ENCODE peak calls at places on chromosomes 6 and 20, in five cellular contexts. One of them, this sample, is unnamed.
A peak's percentile ranks its signal among the peaks of the same experiment; 100 is the strongest.

GRCh38 chr6:32637883-32638282 is 677 bp downstream of the HLA-DQA1 start:
- DNase-seq in mammary epithelial cell: no peak
- DNase-seq in astrocyte of the cerebellum: no peak
- DNase-seq in epithelial cell of proximal tubule: no peak
- DNase-seq in astrocyte of the spinal cord: no peak
- DNase-seq in this sample: no peak

GRCh38 chr6:121668259-121668658 is 232.8 kb downstream of the GJA1 start:
- DNase-seq in mammary epithelial cell: no peak
- DNase-seq in astrocyte of the cerebellum: no peak
- DNase-seq in epithelial cell of proximal tubule: no peak
- DNase-seq in astrocyte of the spinal cord: no peak
- DNase-seq in this sample: no peak

GRCh38 chr20:50292324-50293243 is 102.0 kb downstream of the CEBPB start:
- DNase-seq in mammary epithelial cell: peak; percentile 51
- DNase-seq in astrocyte of the cerebellum: peak; percentile 84
- DNase-seq in epithelial cell of proximal tubule: peak; percentile 66
- DNase-seq in astrocyte of the spinal cord: peak; percentile 96
- DNase-seq in this sample: peak; percentile 93

GRCh38 chr20:1489764-1490436 is 1.3 kb downstream of the SIRPB2 start:
- DNase-seq in mammary epithelial cell: peak; percentile 88
- DNase-seq in astrocyte of the cerebellum: no peak
- DNase-seq in epithelial cell of proximal tubule: no peak
- DNase-seq in astrocyte of the spinal cord: no peak
- DNase-seq in this sample: no peak

GRCh38 chr20:37903317-37904007 is 535 bp downstream of the VSTM2L start:
- DNase-seq in mammary epithelial cell: no peak
- DNase-seq in astrocyte of the cerebellum: no peak
- DNase-seq in epithelial cell of proximal tubule: no peak
- DNase-seq in astrocyte of the spinal cord: no peak
- DNase-seq in this sample: no peak

GRCh38 chr6:4805553-4806307 is 29.5 kb downstream of the CDYL start:
- DNase-seq in mammary epithelial cell: peak; percentile 40
- DNase-seq in astrocyte of the cerebellum: no peak
- DNase-seq in epithelial cell of proximal tubule: no peak
- DNase-seq in astrocyte of the spinal cord: peak; percentile 39
- DNase-seq in this sample: no peak

GRCh38 chr6:168212322-168212721 is 107.3 kb downstream of the DACT2 start:
- DNase-seq in mammary epithelial cell: no peak
- DNase-seq in astrocyte of the cerebellum: no peak
- DNase-seq in epithelial cell of proximal tubule: no peak
- DNase-seq in astrocyte of the spinal cord: no peak
- DNase-seq in this sample: no peak

GRCh38 chr6:27280064-27280539 is 32.0 kb downstream of the POM121L2 start:
- DNase-seq in mammary epithelial cell: peak; percentile 63
- DNase-seq in astrocyte of the cerebellum: no peak
- DNase-seq in epithelial cell of proximal tubule: no peak
- DNase-seq in astrocyte of the spinal cord: peak; percentile 56
- DNase-seq in this sample: no peak

GRCh38 chr6:24054388-24054787 is 71.6 kb upstream of the NRSN1 start:
- DNase-seq in mammary epithelial cell: no peak
- DNase-seq in astrocyte of the cerebellum: no peak
- DNase-seq in epithelial cell of proximal tubule: no peak
- DNase-seq in astrocyte of the spinal cord: no peak
- DNase-seq in this sample: no peak

GRCh38 chr6:147567141-147567805 is 58.8 kb downstream of the SAMD5 start:
- DNase-seq in mammary epithelial cell: no peak
- DNase-seq in astrocyte of the cerebellum: no peak
- DNase-seq in epithelial cell of proximal tubule: no peak
- DNase-seq in astrocyte of the spinal cord: no peak
- DNase-seq in this sample: no peak

GRCh38 chr20:40502431-40502992 is 186.5 kb downstream of the MAFB start:
- DNase-seq in mammary epithelial cell: no peak
- DNase-seq in astrocyte of the cerebellum: no peak
- DNase-seq in epithelial cell of proximal tubule: no peak
- DNase-seq in astrocyte of the spinal cord: no peak
- DNase-seq in this sample: no peak

GRCh38 chr20:43832961-43833360 is 81.7 kb upstream of the TOX2 start:
- DNase-seq in mammary epithelial cell: no peak
- DNase-seq in astrocyte of the cerebellum: no peak
- DNase-seq in epithelial cell of proximal tubule: no peak
- DNase-seq in astrocyte of the spinal cord: no peak
- DNase-seq in this sample: no peak

GRCh38 chr6:154766993-154767392 is 33.8 kb downstream of the SCAF8 start:
- DNase-seq in mammary epithelial cell: no peak
- DNase-seq in astrocyte of the cerebellum: peak; percentile 2
- DNase-seq in epithelial cell of proximal tubule: no peak
- DNase-seq in astrocyte of the spinal cord: peak; percentile 36
- DNase-seq in this sample: no peak

GRCh38 chr20:4161447-4162251 is 146.3 kb upstream of the RNF24 start:
- DNase-seq in mammary epithelial cell: peak; percentile 53
- DNase-seq in astrocyte of the cerebellum: no peak
- DNase-seq in epithelial cell of proximal tubule: no peak
- DNase-seq in astrocyte of the spinal cord: peak; percentile 7
- DNase-seq in this sample: no peak

GRCh38 chr6:40894962-40895799 is 143.8 kb downstream of the UNC5CL start:
- DNase-seq in mammary epithelial cell: peak; percentile 23
- DNase-seq in astrocyte of the cerebellum: peak; percentile 19
- DNase-seq in epithelial cell of proximal tubule: no peak
- DNase-seq in astrocyte of the spinal cord: peak; percentile 39
- DNase-seq in this sample: no peak

GRCh38 chr20:60964911-60965310 is 287.1 kb upstream of the CDH4 start:
- DNase-seq in mammary epithelial cell: no peak
- DNase-seq in astrocyte of the cerebellum: no peak
- DNase-seq in epithelial cell of proximal tubule: no peak
- DNase-seq in astrocyte of the spinal cord: no peak
- DNase-seq in this sample: no peak

GRCh38 chr20:347640-348484 is 951 bp downstream of the NRSN2 start:
- DNase-seq in mammary epithelial cell: peak; percentile 69
- DNase-seq in astrocyte of the cerebellum: peak; percentile 80
- DNase-seq in epithelial cell of proximal tubule: no peak
- DNase-seq in astrocyte of the spinal cord: peak; percentile 96
- DNase-seq in this sample: no peak

DNA sequence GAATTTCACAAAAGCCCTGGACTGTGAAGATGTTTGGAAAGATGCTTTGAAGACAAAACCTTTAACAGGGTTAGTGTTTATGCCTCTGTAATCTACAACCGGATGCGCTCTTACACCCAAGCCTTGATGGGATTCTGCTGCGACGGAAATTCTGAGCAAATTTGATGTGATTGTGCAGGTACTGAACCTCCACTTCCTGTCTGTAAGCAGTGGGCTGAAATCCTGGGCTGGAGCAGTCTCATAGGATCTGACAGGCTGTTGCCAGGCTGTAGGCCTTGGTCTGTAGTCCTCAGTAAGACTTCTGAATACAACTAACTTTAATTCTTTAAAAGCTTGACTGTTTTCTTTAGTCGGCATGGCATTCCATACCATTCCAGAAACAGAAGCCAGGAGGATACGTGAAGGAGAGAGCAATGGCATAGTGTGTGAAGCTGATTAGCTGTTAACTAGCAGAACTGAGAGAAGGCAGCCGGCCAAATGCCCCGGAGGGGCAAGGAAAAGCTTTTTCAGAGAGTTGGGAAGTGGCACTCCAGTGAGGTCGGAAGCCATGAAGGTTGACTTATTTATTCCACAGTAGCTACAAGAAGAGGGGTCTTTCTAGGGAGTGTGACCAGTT is 68.3 kb downstream of the ADTRP start:
- DNase-seq in mammary epithelial cell: no peak
- DNase-seq in astrocyte of the cerebellum: no peak
- DNase-seq in epithelial cell of proximal tubule: no peak
- DNase-seq in astrocyte of the spinal cord: no peak
- DNase-seq in this sample: no peak
- H3K4me3 ChIP-seq in mammary epithelial cell: no peak overlapping the region
- H3K4me3 ChIP-seq in astrocyte of the cerebellum: no peak overlapping the region
- H3K4me3 ChIP-seq in epithelial cell of proximal tubule: no peak overlapping the region
- H3K4me3 ChIP-seq in astrocyte of the spinal cord: no peak overlapping the region
- H3K4me3 ChIP-seq in this sample: no peak overlapping the region

GRCh38 chr6:134063966-134064445 is 11.6 kb upstream of the SLC2A12 start:
- DNase-seq in mammary epithelial cell: peak; percentile 55
- DNase-seq in astrocyte of the cerebellum: no peak
- DNase-seq in epithelial cell of proximal tubule: no peak
- DNase-seq in astrocyte of the spinal cord: peak; percentile 89
- DNase-seq in this sample: no peak

GRCh38 chr6:134065706-134066105 is 13.3 kb upstream of the SLC2A12 start:
- DNase-seq in mammary epithelial cell: no peak
- DNase-seq in astrocyte of the cerebellum: no peak
- DNase-seq in epithelial cell of proximal tubule: no peak
- DNase-seq in astrocyte of the spinal cord: no peak
- DNase-seq in this sample: no peak

GRCh38 chr6:134061440-134061839 is 9.0 kb upstream of the SLC2A12 start:
- DNase-seq in mammary epithelial cell: no peak
- DNase-seq in astrocyte of the cerebellum: no peak
- DNase-seq in epithelial cell of proximal tubule: no peak
- DNase-seq in astrocyte of the spinal cord: no peak
- DNase-seq in this sample: no peak

GRCh38 chr6:134063121-134063965 is 10.9 kb upstream of the SLC2A12 start:
- DNase-seq in mammary epithelial cell: no peak
- DNase-seq in astrocyte of the cerebellum: no peak
- DNase-seq in epithelial cell of proximal tubule: no peak
- DNase-seq in astrocyte of the spinal cord: peak; percentile 52
- DNase-seq in this sample: no peak

GRCh38 chr6:134064461-134064860 is 12.0 kb upstream of the SLC2A12 start:
- DNase-seq in mammary epithelial cell: no peak
- DNase-seq in astrocyte of the cerebellum: no peak
- DNase-seq in epithelial cell of proximal tubule: no peak
- DNase-seq in astrocyte of the spinal cord: no peak
- DNase-seq in this sample: no peak
- TF ChIP-seq CTCF in mammary epithelial cell: no peak
- TF ChIP-seq CTCF in astrocyte of the cerebellum: no peak
- TF ChIP-seq CTCF in epithelial cell of proximal tubule: no peak
- TF ChIP-seq CTCF in astrocyte of the spinal cord: no peak
- TF ChIP-seq CTCF in this sample: no peak

GRCh38 chr20:59125332-59125731 is 38.3 kb upstream of the ZNF831 start:
- DNase-seq in mammary epithelial cell: no peak
- DNase-seq in astrocyte of the cerebellum: no peak
- DNase-seq in epithelial cell of proximal tubule: no peak
- DNase-seq in astrocyte of the spinal cord: no peak
- DNase-seq in this sample: no peak
- H3K4me3 ChIP-seq in mammary epithelial cell: no peak overlapping the region
- H3K4me3 ChIP-seq in astrocyte of the cerebellum: no peak overlapping the region
- H3K4me3 ChIP-seq in epithelial cell of proximal tubule: no peak overlapping the region
- H3K4me3 ChIP-seq in astrocyte of the spinal cord: no peak overlapping the region
- H3K4me3 ChIP-seq in this sample: no peak overlapping the region

GRCh38 chr6:158143700-158144099 is 24.4 kb downstream of the SERAC1 start:
- DNase-seq in mammary epithelial cell: peak; percentile 19
- DNase-seq in astrocyte of the cerebellum: no peak
- DNase-seq in epithelial cell of proximal tubule: no peak
- DNase-seq in astrocyte of the spinal cord: no peak
- DNase-seq in this sample: no peak
- TF ChIP-seq CTCF in mammary epithelial cell: peak; percentile 30
- TF ChIP-seq CTCF in astrocyte of the cerebellum: peak; percentile 19
- TF ChIP-seq CTCF in epithelial cell of proximal tubule: peak; percentile 68
- TF ChIP-seq CTCF in astrocyte of the spinal cord: peak; percentile 35
- TF ChIP-seq CTCF in this sample: peak; percentile 40